ENCODE peak calls at places on chromosomes 5 and 9, in eight cellular contexts. V is tibial artery; I is left lung; Y is SK-N-MC; A is gastrocnemius medialis; U is CD4-positive, alpha-beta T cell; E is mesendoderm; F is GM23338. B is an unnamed sample.

GRCh38 chr5:159478950-159479349 is 148.7 kb upstream of the IL12B start:
- DNase-seq in I (no peak), Y (no peak), A (no peak), E (no peak), U (no peak), F (no peak), V (no peak), B (no peak)

GRCh38 chr9:101438523-101438922 is 2.9 kb upstream of the ALDOB start:
- DNase-seq in Y (no peak), V (no peak), E (no peak), U (no peak), A (no peak), F (no peak), I (no peak), B (no peak)

GRCh38 chr9:109212768-109213167 is 45.7 kb upstream of the FRRS1L start:
- DNase-seq in F (no peak), Y (no peak), A (no peak), U (no peak), I (no peak), V (no peak), E (no peak), B (no peak)

GRCh38 chr5:154418344-154418820 is 27.4 kb upstream of the SAP30L start:
- DNase-seq in Y (peak), A (no peak), E (peak), U (no peak), V (no peak), I (no peak), F (peak), B (no peak)

GRCh38 chr9:92934321-92934720 is 13.0 kb upstream of the FGD3 start:
- DNase-seq in Y (no peak), E (no peak), U (no peak), A (no peak), I (no peak), V (no peak), F (no peak), B (no peak)

GRCh38 chr5:131379723-131380122 is 115.9 kb downstream of the CDC42SE2 start:
- DNase-seq in I (no peak), E (no peak), U (peak), A (no peak), V (no peak), F (no peak), Y (peak), B (no peak)

GRCh38 chr9:137245450-137246421 is 4.6 kb downstream of the TUBB4B start:
- DNase-seq in Y (no peak), V (no peak), U (no peak), E (no peak), A (no peak), I (no peak), F (no peak), B (no peak)

GRCh38 chr9:95351051-95351450 is 33.5 kb upstream of the FANCC start:
- DNase-seq in E (no peak), F (no peak), I (no peak), Y (no peak), U (no peak), A (no peak), V (no peak), B (no peak)

GRCh38 chr5:77957931-77958476 is 181.9 kb upstream of the TBCA start:
- DNase-seq in V (no peak), Y (peak), A (no peak), F (peak), E (peak), U (no peak), I (no peak), B (no peak)

GRCh38 chr9:14524881-14525515 is 168.2 kb downstream of the ZDHHC21 start:
- DNase-seq in V (no peak), A (no peak), E (no peak), U (no peak), Y (no peak), I (no peak), F (no peak), B (no peak)

GRCh38 chr9:88197781-88198345 is 59.6 kb upstream of the SPATA31C2 start:
- DNase-seq in I (no peak), E (peak), V (no peak), Y (peak), F (no peak), U (no peak), A (no peak), B (no peak)

GRCh38 chr9:88590558-88591146 is 55.7 kb downstream of the NXNL2 start:
- DNase-seq in I (no peak), A (no peak), U (no peak), V (no peak), F (peak), E (peak), Y (no peak), B (no peak)

GRCh38 chr5:43773032-43773830 is 170.3 kb downstream of the NNT start:
- DNase-seq in F (peak), U (no peak), E (peak), A (no peak), Y (peak), I (no peak), V (no peak), B (no peak)

GRCh38 chr5:16574789-16575785 is 41.7 kb downstream of the RETREG1 start:
- DNase-seq in Y (no peak), V (peak), F (peak), U (no peak), A (peak), I (no peak), E (peak), B (no peak)

GRCh38 chr5:19701731-19702130 is 286.3 kb downstream of the CDH18 start:
- DNase-seq in F (no peak), U (no peak), Y (no peak), V (no peak), E (no peak), A (no peak), I (no peak), B (no peak)

GRCh38 chr5:55338810-55339243 is 31.0 kb downstream of the MTREX start:
- DNase-seq in U (no peak), E (no peak), A (no peak), Y (no peak), I (no peak), F (no peak), V (peak), B (no peak)

GRCh38 chr5:35133186-35133585 is 85.4 kb upstream of the AGXT2 start:
- DNase-seq in A (no peak), E (no peak), F (no peak), V (no peak), U (no peak), Y (no peak), I (no peak), B (no peak)

GRCh38 chr5:35138232-35138631 is 90.5 kb upstream of the AGXT2 start:
- DNase-seq in E (no peak), F (no peak), Y (no peak), A (no peak), U (no peak), V (no peak), I (no peak), B (no peak)

GRCh38 chr5:35136386-35136785 is 88.6 kb upstream of the AGXT2 start:
- DNase-seq in A (no peak), F (no peak), I (no peak), V (no peak), E (peak), U (no peak), Y (no peak), B (no peak)

GRCh38 chr5:35134278-35135030 is 86.7 kb upstream of the AGXT2 start:
- DNase-seq in E (no peak), F (no peak), I (no peak), Y (no peak), A (no peak), V (no peak), U (no peak), B (no peak)

DNA sequence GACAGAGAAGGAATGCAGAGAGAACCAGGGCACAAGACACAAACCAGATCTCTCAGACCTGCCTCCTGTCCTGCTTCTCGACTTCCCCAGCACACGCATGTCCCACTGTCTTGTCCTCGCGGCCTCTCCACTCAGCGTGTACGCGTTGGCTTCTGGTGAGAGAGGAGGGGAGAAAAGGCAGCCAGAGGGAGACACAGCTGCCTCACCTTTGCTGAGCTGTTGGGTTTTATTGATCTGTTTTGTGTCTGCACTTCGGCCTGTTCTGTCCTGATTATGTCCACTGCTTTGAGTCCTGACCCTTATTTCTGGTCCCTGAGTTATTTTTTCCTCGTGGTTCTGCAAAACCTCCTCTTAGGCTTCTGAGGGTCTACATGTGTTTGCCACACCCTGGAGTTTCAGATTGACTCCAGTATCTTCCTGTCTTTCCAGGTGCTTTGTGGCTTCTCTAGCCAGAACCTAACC is 87.5 kb upstream of the AGXT2 start:
- DNase-seq in Y (no peak), I (peak), F (no peak), U (no peak), A (no peak), E (no peak), V (no peak), B (no peak)
- H3K27ac ChIP-seq in Y (no peak), I (no peak), F (no peak), U (no peak), A (no peak), E (no peak), V (no peak), B (no peak)

GRCh38 chr9:5611321-5612186 is 17.4 kb upstream of the RIC1 start:
- DNase-seq in V (no peak), E (no peak), U (no peak), F (no peak), Y (no peak), I (no peak), A (no peak), B (no peak)
- H3K27ac ChIP-seq in V (peak), E (no peak), U (no peak), F (no peak), Y (no peak), I (no peak), A (peak), B (no peak)

DNA sequence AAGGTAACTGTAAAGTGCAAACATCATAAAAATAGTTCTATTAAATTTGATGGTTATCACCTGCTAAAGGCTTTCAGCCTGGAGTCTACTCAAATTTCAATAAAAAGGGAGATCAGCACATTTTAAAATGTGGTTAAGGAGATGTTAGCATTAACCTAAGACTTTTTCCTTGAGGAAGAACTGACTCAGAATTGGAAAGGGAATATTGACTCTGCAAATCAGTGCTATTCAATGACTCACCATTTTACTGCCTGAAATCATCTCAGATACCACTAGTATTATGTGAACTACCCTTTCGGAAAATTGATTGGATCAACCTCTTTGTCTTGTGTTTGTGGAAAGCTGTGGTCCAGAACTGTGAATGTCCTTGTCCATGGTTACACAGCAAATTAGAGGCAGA is 113.3 kb downstream of the ADRB2 start:
- DNase-seq in A (no peak), U (no peak), E (no peak), I (no peak), V (no peak), Y (no peak), F (no peak), B (no peak)
- H3K27ac ChIP-seq in A (no peak), U (no peak), E (no peak), I (no peak), V (no peak), Y (no peak), F (no peak), B (no peak)

GRCh38 chr9:115945009-115945431 is 208.6 kb upstream of the PAPPA start:
- DNase-seq in A (no peak), V (no peak), F (no peak), E (no peak), Y (no peak), U (no peak), I (no peak), B (no peak)

GRCh38 chr9:115944166-115944948 is 209.2 kb upstream of the PAPPA start:
- DNase-seq in Y (no peak), A (peak), F (no peak), I (no peak), E (peak), U (no peak), V (peak), B (peak)

GRCh38 chr9:115941561-115942315 is 211.9 kb upstream of the PAPPA start:
- DNase-seq in A (no peak), E (no peak), U (no peak), Y (no peak), V (no peak), F (no peak), I (no peak), B (no peak)

GRCh38 chr9:115946530-115946929 is 207.1 kb upstream of the PAPPA start:
- DNase-seq in I (no peak), E (no peak), A (no peak), Y (no peak), V (no peak), F (no peak), U (no peak), B (no peak)

GRCh38 chr9:115943591-115944165 is 209.9 kb upstream of the PAPPA start:
- DNase-seq in V (no peak), A (no peak), I (no peak), U (no peak), F (no peak), Y (no peak), E (no peak), B (no peak)
- H3K27ac ChIP-seq in V (peak), A (peak), I (peak), U (no peak), F (no peak), Y (no peak), E (no peak), B (peak)

DNA sequence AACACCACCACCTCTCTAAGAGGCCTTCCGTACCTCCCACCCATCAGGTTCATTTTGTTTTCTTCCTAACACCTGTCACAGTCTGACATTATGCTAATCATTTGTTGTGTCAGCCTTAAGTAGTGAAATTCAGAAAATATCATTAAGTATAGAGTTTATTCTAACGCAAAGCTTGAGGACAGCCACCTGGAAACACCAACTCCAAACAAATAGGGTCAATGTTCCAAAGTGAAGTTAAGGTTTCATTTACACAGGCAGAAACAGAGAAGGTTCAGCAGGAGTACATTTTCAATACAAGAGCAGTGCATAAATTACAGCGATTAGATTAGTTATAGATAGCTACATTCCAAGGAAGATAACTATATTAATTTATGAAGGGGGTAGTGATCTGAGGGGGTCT is 1.3 kb upstream of the SMC5 start:
- DNase-seq in U (no peak), F (no peak), V (no peak), I (no peak), E (no peak), Y (no peak), A (no peak), B (no peak)
- H3K27ac ChIP-seq in U (peak), F (peak), V (peak), I (peak), E (no peak), Y (no peak), A (peak), B (peak)

DNA sequence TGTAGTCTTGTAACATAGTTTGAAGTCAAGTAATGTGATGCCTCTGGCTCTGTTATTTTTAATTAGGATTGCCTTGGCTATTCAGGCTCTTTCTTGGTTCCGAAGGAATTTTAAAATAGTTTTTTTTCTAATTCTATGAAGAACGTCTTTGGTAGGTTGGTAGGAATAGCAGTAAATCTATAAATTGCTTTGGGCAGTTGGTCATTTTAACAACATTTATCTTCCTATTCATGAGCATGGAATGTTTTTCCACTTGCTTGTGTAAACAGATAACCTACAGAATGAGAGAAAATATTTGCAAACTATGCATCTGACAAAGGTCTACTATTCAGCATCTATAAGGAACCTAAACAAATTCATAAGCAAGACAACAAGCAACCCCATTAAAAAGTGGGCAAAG is 173.2 kb upstream of the TRPC7 start:
- DNase-seq in U (no peak), E (no peak), V (no peak), Y (no peak), A (no peak), F (no peak), I (no peak), B (no peak)
- H3K27ac ChIP-seq in U (no peak), E (no peak), V (no peak), Y (no peak), A (no peak), F (no peak), I (no peak), B (no peak)

GRCh38 chr9:97556721-97557605 is 55.5 kb downstream of the TMOD1 start:
- DNase-seq in V (peak), I (no peak), U (no peak), E (no peak), F (no peak), A (peak), Y (no peak), B (no peak)
- H3K27ac ChIP-seq in V (peak), I (peak), U (no peak), E (no peak), F (no peak), A (peak), Y (no peak), B (no peak)

GRCh38 chr5:179817071-179817840 is 3.4 kb upstream of the SQSTM1 start:
- DNase-seq in V (no peak), A (no peak), I (peak), U (no peak), E (no peak), Y (no peak), F (peak), B (peak)
- H3K27ac ChIP-seq in V (peak), A (peak), I (no peak), U (no peak), E (no peak), Y (no peak), F (no peak), B (peak)

GRCh38 chr5:151917931-151918330 is 6.7 kb downstream of the GLRA1 start:
- DNase-seq in A (no peak), E (no peak), V (no peak), U (no peak), F (peak), I (no peak), Y (no peak), B (no peak)
- H3K27ac ChIP-seq in A (no peak), E (no peak), V (no peak), U (no peak), F (no peak), I (no peak), Y (no peak), B (no peak)

GRCh38 chr5:143541943-143542797 is 138.7 kb upstream of the NR3C1 start:
- DNase-seq in U (no peak), A (no peak), I (no peak), E (peak), Y (no peak), V (no peak), F (no peak), B (no peak)

GRCh38 chr5:143542798-143543144 is 139.3 kb upstream of the NR3C1 start:
- DNase-seq in I (no peak), A (no peak), E (peak), V (no peak), U (no peak), F (no peak), Y (no peak), B (no peak)

GRCh38 chr5:143546394-143546793 is 142.9 kb upstream of the NR3C1 start:
- DNase-seq in F (no peak), A (no peak), E (no peak), I (no peak), Y (no peak), U (no peak), V (no peak), B (no peak)

GRCh38 chr5:143544606-143545005 is 141.1 kb upstream of the NR3C1 start:
- DNase-seq in E (no peak), V (no peak), I (no peak), Y (no peak), A (no peak), U (no peak), F (no peak), B (no peak)

DNA sequence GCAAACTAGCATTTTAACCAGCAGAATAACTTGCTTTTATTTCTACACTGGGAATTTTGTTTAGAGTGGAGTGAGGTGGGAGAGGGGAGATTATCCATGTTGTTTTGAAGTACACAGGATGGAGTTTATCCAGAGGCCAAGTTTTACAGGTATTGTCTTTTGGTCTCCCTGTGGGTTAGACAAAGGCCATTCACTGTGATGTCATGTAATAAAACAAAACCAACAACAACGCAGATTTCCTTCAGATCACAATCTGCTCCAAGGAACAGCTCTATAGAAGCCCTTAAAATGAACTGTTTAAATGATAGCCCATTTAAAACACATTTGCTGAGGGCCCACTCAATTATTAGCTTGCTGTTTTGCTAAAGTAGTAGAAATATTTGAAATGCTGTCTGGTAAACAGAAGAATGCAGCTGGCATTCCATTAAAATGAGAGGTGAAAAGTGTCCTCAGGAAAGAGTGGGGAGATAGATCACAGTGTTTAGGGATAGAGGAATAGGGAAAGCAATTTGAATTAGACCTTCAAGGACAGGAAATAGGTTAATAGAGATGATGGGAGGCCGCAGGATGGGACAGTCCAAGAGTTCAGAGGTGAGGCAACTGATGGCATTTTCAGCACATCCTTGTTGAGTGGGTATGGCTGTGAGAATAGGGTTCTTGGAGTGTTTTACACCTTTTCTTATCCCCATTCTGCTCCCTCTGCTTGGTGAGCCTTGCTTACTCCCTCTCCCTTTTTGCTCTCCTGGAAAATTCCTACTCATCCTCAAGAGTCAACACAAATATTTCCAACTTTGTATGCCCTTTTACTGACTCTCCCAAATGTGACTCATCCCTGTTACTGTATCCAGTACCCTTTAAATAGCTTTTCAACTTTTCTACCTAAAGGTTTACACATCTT is 140.1 kb upstream of the NR3C1 start:
- DNase-seq in U (no peak), A (no peak), V (no peak), Y (no peak), E (peak), I (no peak), F (peak), B (no peak)
- H3K27ac ChIP-seq in U (no peak), A (no peak), V (no peak), Y (no peak), E (no peak), I (no peak), F (no peak), B (no peak)

B was measured in colonic mucosa.